ENCODE peak calls at places on chromosomes 3 and 15, in seven cellular contexts. One of them, this sample, is unnamed.

GRCh38 chr3:182979103-182979697 is 1.1 kb downstream of the DCUN1D1 start:
- DNase-seq in GM23338: no peak
- DNase-seq in GM12891: no peak
- DNase-seq in GM12892: no peak
- DNase-seq in upper lobe of left lung: no peak
- DNase-seq in spleen: no peak
- DNase-seq in transverse colon: no peak
- DNase-seq in this sample: no peak

GRCh38 chr3:109644332-109644731 is 307.0 kb upstream of the DPPA4 start:
- DNase-seq in GM12891: no peak
- DNase-seq in spleen: no peak
- DNase-seq in upper lobe of left lung: no peak
- DNase-seq in GM23338: no peak
- DNase-seq in GM12892: no peak
- DNase-seq in transverse colon: no peak
- DNase-seq in this sample: no peak

GRCh38 chr3:3080309-3080708 is 29.9 kb downstream of the IL5RA start:
- DNase-seq in GM23338: peak; percentile 25
- DNase-seq in GM12891: no peak
- DNase-seq in upper lobe of left lung: no peak
- DNase-seq in spleen: no peak
- DNase-seq in transverse colon: no peak
- DNase-seq in GM12892: no peak
- DNase-seq in this sample: no peak

GRCh38 chr3:82133070-82133606 is 371.7 kb upstream of the GBE1 start:
- DNase-seq in transverse colon: peak; percentile 48
- DNase-seq in GM23338: peak; percentile 78
- DNase-seq in GM12891: no peak
- DNase-seq in upper lobe of left lung: peak; percentile 54
- DNase-seq in GM12892: no peak
- DNase-seq in spleen: peak; percentile 79
- DNase-seq in this sample: peak; percentile 67

GRCh38 chr3:27630892-27631291 is 91.2 kb downstream of the EOMES start:
- DNase-seq in transverse colon: no peak
- DNase-seq in GM23338: no peak
- DNase-seq in spleen: no peak
- DNase-seq in upper lobe of left lung: no peak
- DNase-seq in GM12892: no peak
- DNase-seq in GM12891: no peak
- DNase-seq in this sample: no peak

GRCh38 chr15:26864664-26865191 is 2.1 kb upstream of the GABRA5 start:
- DNase-seq in GM12891: no peak
- DNase-seq in upper lobe of left lung: no peak
- DNase-seq in GM23338: peak; percentile 90
- DNase-seq in spleen: no peak
- DNase-seq in GM12892: no peak
- DNase-seq in transverse colon: no peak
- DNase-seq in this sample: peak; percentile 31

GRCh38 chr3:42190701-42191442 is 75.1 kb downstream of the CCK start:
- DNase-seq in GM23338: peak; percentile 89
- DNase-seq in GM12891: no peak
- DNase-seq in upper lobe of left lung: peak; percentile 62
- DNase-seq in GM12892: no peak
- DNase-seq in transverse colon: peak; percentile 78
- DNase-seq in spleen: no peak
- DNase-seq in this sample: peak; percentile 83

GRCh38 chr3:122458992-122459391 is 43.1 kb upstream of the WDR5B start:
- DNase-seq in transverse colon: no peak
- DNase-seq in spleen: no peak
- DNase-seq in upper lobe of left lung: no peak
- DNase-seq in GM12891: no peak
- DNase-seq in GM23338: peak; percentile 71
- DNase-seq in GM12892: no peak
- DNase-seq in this sample: no peak

DNA sequence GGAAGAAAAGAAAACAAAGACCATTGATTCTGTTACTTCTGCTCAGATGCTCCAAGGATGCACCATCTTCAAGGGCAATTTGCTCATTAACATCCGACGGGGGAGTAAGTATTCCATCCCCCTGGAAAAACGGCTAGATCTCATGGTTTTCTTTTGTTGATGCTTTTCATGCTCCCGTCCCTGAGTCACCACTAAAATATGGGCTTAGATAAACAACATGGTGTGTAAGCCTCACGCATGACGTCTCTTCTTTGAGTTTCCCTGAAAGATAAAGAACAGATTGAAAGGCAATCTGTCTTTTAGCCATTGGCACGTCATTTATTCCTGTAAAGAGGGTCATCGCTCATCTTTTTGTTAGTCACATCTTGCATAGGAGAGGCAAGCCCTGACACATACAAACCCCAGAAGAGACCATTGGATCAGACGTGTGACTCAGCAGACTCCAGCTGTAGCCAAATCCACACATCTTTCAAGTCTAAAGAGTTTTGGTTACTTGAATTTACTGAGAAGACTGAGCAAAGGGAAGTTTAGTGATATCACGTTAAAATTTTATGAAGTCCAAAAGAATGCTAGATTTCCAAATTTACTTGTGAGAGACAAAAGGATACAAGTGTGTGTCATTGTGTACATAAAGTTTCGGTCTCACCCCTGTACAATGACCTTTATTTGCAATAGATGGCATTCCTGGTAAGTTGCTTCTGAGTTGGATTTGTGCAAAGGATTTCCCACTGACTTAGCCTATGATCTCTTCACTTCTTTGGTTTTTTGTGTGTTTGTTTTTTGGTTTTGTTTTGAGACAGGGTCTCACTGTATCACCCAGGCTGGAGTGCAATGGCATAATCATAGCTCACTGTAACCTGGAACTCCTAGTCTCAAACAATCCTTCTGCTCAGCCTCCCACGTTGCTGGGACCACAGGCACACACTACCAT is 110.5 kb downstream of the PGPEP1L start:
- DNase-seq in GM23338: no peak
- DNase-seq in transverse colon: no peak
- DNase-seq in GM12892: no peak
- DNase-seq in upper lobe of left lung: no peak
- DNase-seq in GM12891: no peak
- DNase-seq in spleen: no peak
- DNase-seq in this sample: no peak
- TF ChIP-seq POLR2AphosphoS5 in GM23338: no peak
- TF ChIP-seq POLR2AphosphoS5 in transverse colon: peak; percentile 84
- TF ChIP-seq POLR2AphosphoS5 in GM12892: no peak
- TF ChIP-seq POLR2AphosphoS5 in upper lobe of left lung: peak; percentile 38
- TF ChIP-seq POLR2AphosphoS5 in GM12891: no peak
- TF ChIP-seq POLR2AphosphoS5 in spleen: no peak
- TF ChIP-seq POLR2AphosphoS5 in this sample: peak; percentile 45

GRCh38 chr3:185929192-185930151 is 8.3 kb downstream of the TRA2B start:
- DNase-seq in transverse colon: no peak
- DNase-seq in GM23338: no peak
- DNase-seq in spleen: no peak
- DNase-seq in GM12891: no peak
- DNase-seq in GM12892: no peak
- DNase-seq in upper lobe of left lung: no peak
- DNase-seq in this sample: no peak
- TF ChIP-seq POLR2AphosphoS5 in transverse colon: no peak
- TF ChIP-seq POLR2AphosphoS5 in GM23338: no peak
- TF ChIP-seq POLR2AphosphoS5 in spleen: no peak
- TF ChIP-seq POLR2AphosphoS5 in GM12891: peak; percentile 45
- TF ChIP-seq POLR2AphosphoS5 in GM12892: no peak
- TF ChIP-seq POLR2AphosphoS5 in upper lobe of left lung: no peak
- TF ChIP-seq POLR2AphosphoS5 in this sample: no peak

GRCh38 chr3:72058493-72059081 is 273.6 kb upstream of the PROK2 start:
- DNase-seq in GM12891: no peak
- DNase-seq in upper lobe of left lung: no peak
- DNase-seq in spleen: no peak
- DNase-seq in GM23338: no peak
- DNase-seq in GM12892: no peak
- DNase-seq in transverse colon: no peak
- DNase-seq in this sample: no peak
- TF ChIP-seq POLR2AphosphoS5 in GM12891: no peak
- TF ChIP-seq POLR2AphosphoS5 in upper lobe of left lung: no peak
- TF ChIP-seq POLR2AphosphoS5 in spleen: no peak
- TF ChIP-seq POLR2AphosphoS5 in GM23338: no peak
- TF ChIP-seq POLR2AphosphoS5 in GM12892: no peak
- TF ChIP-seq POLR2AphosphoS5 in transverse colon: no peak
- TF ChIP-seq POLR2AphosphoS5 in this sample: no peak

GRCh38 chr3:128994581-128995161 is 795 bp upstream of the CFAP92 start:
- DNase-seq in GM12891: no peak
- DNase-seq in GM23338: no peak
- DNase-seq in spleen: no peak
- DNase-seq in upper lobe of left lung: no peak
- DNase-seq in transverse colon: no peak
- DNase-seq in GM12892: no peak
- DNase-seq in this sample: no peak
- TF ChIP-seq POLR2AphosphoS5 in GM12891: no peak
- TF ChIP-seq POLR2AphosphoS5 in GM23338: no peak
- TF ChIP-seq POLR2AphosphoS5 in spleen: no peak
- TF ChIP-seq POLR2AphosphoS5 in upper lobe of left lung: no peak
- TF ChIP-seq POLR2AphosphoS5 in transverse colon: no peak
- TF ChIP-seq POLR2AphosphoS5 in GM12892: no peak
- TF ChIP-seq POLR2AphosphoS5 in this sample: no peak

GRCh38 chr3:177827517-177828249 is 630.4 kb upstream of the TBL1XR1 start:
- DNase-seq in GM23338: no peak
- DNase-seq in transverse colon: no peak
- DNase-seq in spleen: no peak
- DNase-seq in GM12891: no peak
- DNase-seq in upper lobe of left lung: no peak
- DNase-seq in GM12892: no peak
- DNase-seq in this sample: no peak
- TF ChIP-seq POLR2AphosphoS5 in GM23338: no peak
- TF ChIP-seq POLR2AphosphoS5 in transverse colon: peak; percentile 13
- TF ChIP-seq POLR2AphosphoS5 in spleen: no peak
- TF ChIP-seq POLR2AphosphoS5 in GM12891: no peak
- TF ChIP-seq POLR2AphosphoS5 in upper lobe of left lung: no peak
- TF ChIP-seq POLR2AphosphoS5 in GM12892: no peak
- TF ChIP-seq POLR2AphosphoS5 in this sample: no peak

DNA sequence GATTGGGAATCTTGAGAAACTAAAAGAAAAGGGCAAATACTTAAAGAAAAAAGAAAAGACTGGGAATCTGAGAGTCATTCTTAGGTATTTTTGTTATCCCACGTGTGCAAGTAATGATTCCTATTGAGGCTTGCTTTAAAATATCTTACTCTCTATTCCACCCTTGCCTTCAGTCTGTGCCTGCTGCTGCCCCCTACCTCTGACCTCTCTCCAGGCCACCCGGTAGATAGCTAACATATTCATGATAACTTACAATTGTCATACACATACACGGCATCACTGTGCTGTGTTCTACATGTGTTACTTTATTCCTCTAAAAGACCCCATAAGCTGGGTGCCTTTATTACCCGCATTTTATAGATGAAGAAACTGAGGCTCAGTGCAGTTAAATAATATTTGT is 27.8 kb upstream of the ATP13A3 start:
- DNase-seq in spleen: no peak
- DNase-seq in GM23338: no peak
- DNase-seq in upper lobe of left lung: no peak
- DNase-seq in GM12892: no peak
- DNase-seq in transverse colon: no peak
- DNase-seq in GM12891: no peak
- DNase-seq in this sample: no peak
- TF ChIP-seq POLR2AphosphoS5 in spleen: no peak
- TF ChIP-seq POLR2AphosphoS5 in GM23338: no peak
- TF ChIP-seq POLR2AphosphoS5 in upper lobe of left lung: no peak
- TF ChIP-seq POLR2AphosphoS5 in GM12892: no peak
- TF ChIP-seq POLR2AphosphoS5 in transverse colon: no peak
- TF ChIP-seq POLR2AphosphoS5 in GM12891: no peak
- TF ChIP-seq POLR2AphosphoS5 in this sample: no peak

DNA sequence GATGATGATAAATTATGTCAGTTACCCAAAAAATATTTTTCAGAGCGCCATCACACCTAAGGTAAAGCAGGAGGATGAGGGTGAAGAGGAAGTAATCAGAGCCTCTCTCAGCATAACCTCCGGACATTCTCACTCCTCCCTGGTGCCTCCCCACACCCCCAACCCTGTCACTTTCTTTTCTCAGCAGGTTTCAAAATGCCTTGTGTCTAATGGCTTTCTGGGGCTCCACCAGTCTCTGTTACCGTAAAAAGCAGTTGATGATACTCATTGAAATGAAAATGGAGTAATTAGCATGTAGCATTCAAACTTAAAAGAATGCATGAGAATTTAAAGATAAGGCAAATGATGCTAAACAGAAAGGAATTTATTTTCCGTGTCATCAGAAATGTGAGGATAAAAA is 180.0 kb downstream of the ERC2 start:
- DNase-seq in GM12891: no peak
- DNase-seq in transverse colon: no peak
- DNase-seq in upper lobe of left lung: no peak
- DNase-seq in GM23338: peak; percentile 46
- DNase-seq in spleen: no peak
- DNase-seq in GM12892: no peak
- DNase-seq in this sample: no peak
- TF ChIP-seq POLR2AphosphoS5 in GM12891: no peak
- TF ChIP-seq POLR2AphosphoS5 in transverse colon: no peak
- TF ChIP-seq POLR2AphosphoS5 in upper lobe of left lung: no peak
- TF ChIP-seq POLR2AphosphoS5 in GM23338: no peak
- TF ChIP-seq POLR2AphosphoS5 in spleen: no peak
- TF ChIP-seq POLR2AphosphoS5 in GM12892: no peak
- TF ChIP-seq POLR2AphosphoS5 in this sample: no peak